ENCODE peak calls at places on chromosomes 5 and 9, in six cellular contexts. One of them, this sample, is unnamed.

GRCh38 chr9:99835142-99835541 is 13.5 kb downstream of the NR4A3 start:
- DNase-seq in upper lobe of right lung: no peak
- DNase-seq in HFF-Myc: no peak
- DNase-seq in COR-L47: no peak
- DNase-seq in adrenal gland: no peak
- DNase-seq in activated CD8-positive, alpha-beta T cell treated with anti-CD3 and anti-CD28 coated beads for 36 hours: no peak
- DNase-seq in this sample: no peak

GRCh38 chr5:151619812-151620462 is 28.8 kb upstream of the FAT2 start:
- DNase-seq in upper lobe of right lung: no peak
- DNase-seq in HFF-Myc: no peak
- DNase-seq in COR-L47: no peak
- DNase-seq in adrenal gland: no peak
- DNase-seq in activated CD8-positive, alpha-beta T cell treated with anti-CD3 and anti-CD28 coated beads for 36 hours: no peak
- DNase-seq in this sample: no peak

GRCh38 chr5:152271420-152271819 is 133.7 kb downstream of the NMUR2 start:
- DNase-seq in upper lobe of right lung: no peak
- DNase-seq in HFF-Myc: no peak
- DNase-seq in COR-L47: peak
- DNase-seq in adrenal gland: peak
- DNase-seq in activated CD8-positive, alpha-beta T cell treated with anti-CD3 and anti-CD28 coated beads for 36 hours: no peak
- DNase-seq in this sample: no peak

GRCh38 chr9:15696979-15697378 is 144.1 kb downstream of the CCDC171 start:
- DNase-seq in upper lobe of right lung: no peak
- DNase-seq in HFF-Myc: no peak
- DNase-seq in COR-L47: no peak
- DNase-seq in adrenal gland: no peak
- DNase-seq in activated CD8-positive, alpha-beta T cell treated with anti-CD3 and anti-CD28 coated beads for 36 hours: no peak
- DNase-seq in this sample: no peak

GRCh38 chr5:13188393-13188792 is 756.1 kb downstream of the DNAH5 start:
- DNase-seq in upper lobe of right lung: no peak
- DNase-seq in HFF-Myc: no peak
- DNase-seq in COR-L47: no peak
- DNase-seq in adrenal gland: no peak
- DNase-seq in activated CD8-positive, alpha-beta T cell treated with anti-CD3 and anti-CD28 coated beads for 36 hours: no peak
- DNase-seq in this sample: no peak

GRCh38 chr9:129201289-129201688 is 23.2 kb upstream of the IER5L start:
- DNase-seq in upper lobe of right lung: no peak
- DNase-seq in HFF-Myc: no peak
- DNase-seq in COR-L47: no peak
- DNase-seq in adrenal gland: peak
- DNase-seq in activated CD8-positive, alpha-beta T cell treated with anti-CD3 and anti-CD28 coated beads for 36 hours: no peak
- DNase-seq in this sample: no peak

GRCh38 chr9:114611516-114612271 is 603 bp downstream of the TMEM268 start:
- DNase-seq in upper lobe of right lung: peak
- DNase-seq in HFF-Myc: no peak
- DNase-seq in COR-L47: peak
- DNase-seq in adrenal gland: peak
- DNase-seq in activated CD8-positive, alpha-beta T cell treated with anti-CD3 and anti-CD28 coated beads for 36 hours: peak
- DNase-seq in this sample: no peak

GRCh38 chr9:33698267-33698666 is 97.1 kb upstream of the PRSS3 start:
- DNase-seq in upper lobe of right lung: no peak
- DNase-seq in HFF-Myc: no peak
- DNase-seq in COR-L47: no peak
- DNase-seq in adrenal gland: peak
- DNase-seq in activated CD8-positive, alpha-beta T cell treated with anti-CD3 and anti-CD28 coated beads for 36 hours: no peak
- DNase-seq in this sample: no peak

GRCh38 chr9:5186416-5187169 is 1.2 kb upstream of the INSL6 start:
- DNase-seq in upper lobe of right lung: no peak
- DNase-seq in HFF-Myc: peak
- DNase-seq in COR-L47: peak
- DNase-seq in adrenal gland: peak
- DNase-seq in activated CD8-positive, alpha-beta T cell treated with anti-CD3 and anti-CD28 coated beads for 36 hours: peak
- DNase-seq in this sample: no peak

GRCh38 chr9:69143291-69143690 is 30.8 kb upstream of the TJP2 start:
- DNase-seq in upper lobe of right lung: no peak
- DNase-seq in HFF-Myc: no peak
- DNase-seq in COR-L47: no peak
- DNase-seq in adrenal gland: no peak
- DNase-seq in activated CD8-positive, alpha-beta T cell treated with anti-CD3 and anti-CD28 coated beads for 36 hours: no peak
- DNase-seq in this sample: no peak

GRCh38 chr9:22005700-22006605 is 3.2 kb downstream of the CDKN2B start:
- DNase-seq in upper lobe of right lung: peak
- DNase-seq in HFF-Myc: no peak
- DNase-seq in COR-L47: no peak
- DNase-seq in adrenal gland: no peak
- DNase-seq in activated CD8-positive, alpha-beta T cell treated with anti-CD3 and anti-CD28 coated beads for 36 hours: no peak
- DNase-seq in this sample: no peak

GRCh38 chr5:116494784-116495480 is 79.7 kb downstream of the SEMA6A start:
- DNase-seq in upper lobe of right lung: no peak
- DNase-seq in HFF-Myc: no peak
- DNase-seq in COR-L47: no peak
- DNase-seq in adrenal gland: no peak
- DNase-seq in activated CD8-positive, alpha-beta T cell treated with anti-CD3 and anti-CD28 coated beads for 36 hours: no peak
- DNase-seq in this sample: no peak

GRCh38 chr9:127132921-127133647 is 10.6 kb upstream of the ANGPTL2 start:
- DNase-seq in upper lobe of right lung: peak
- DNase-seq in HFF-Myc: no peak
- DNase-seq in COR-L47: peak
- DNase-seq in adrenal gland: peak
- DNase-seq in activated CD8-positive, alpha-beta T cell treated with anti-CD3 and anti-CD28 coated beads for 36 hours: no peak
- DNase-seq in this sample: peak

GRCh38 chr9:110125207-110125751 is 82.7 kb downstream of the C9orf152 start:
- DNase-seq in upper lobe of right lung: peak
- DNase-seq in HFF-Myc: no peak
- DNase-seq in COR-L47: no peak
- DNase-seq in adrenal gland: peak
- DNase-seq in activated CD8-positive, alpha-beta T cell treated with anti-CD3 and anti-CD28 coated beads for 36 hours: no peak
- DNase-seq in this sample: no peak